ENCODE peak calls at places on chromosomes 6 and 20, in nine cellular contexts. T is CD8-positive, alpha-beta memory T cell; Q is left ventricle myocardium inferior; O is ascending aorta; L is adrenal gland; B is IMR-90; G is right cardiac atrium; H is mammary epithelial cell; A is lower lobe of right lung. D is an unnamed sample.

GRCh38 chr20:64239449-64240242 is 15.9 kb upstream of the PCMTD2 start:
- DNase-seq in T (no peak), Q (no peak), O (no peak), L (peak), B (no peak), G (no peak), H (no peak), A (peak), D (no peak)

GRCh38 chr6:114304304-114304887 is 38.4 kb downstream of the HS3ST5 start:
- DNase-seq in T (no peak), Q (no peak), O (no peak), L (no peak), B (peak), G (no peak), H (peak), A (no peak), D (no peak)

GRCh38 chr6:108742041-108742440 is 106.2 kb upstream of the ARMC2 start:
- DNase-seq in T (no peak), Q (no peak), O (no peak), L (no peak), B (no peak), G (no peak), H (no peak), A (no peak), D (no peak)

GRCh38 chr6:127968394-127968793 is 67.5 kb upstream of the THEMIS start:
- DNase-seq in T (no peak), Q (no peak), O (no peak), L (no peak), B (no peak), G (no peak), H (no peak), A (no peak), D (no peak)

GRCh38 chr6:113854531-113855499 is 2.3 kb upstream of the MARCKS start:
- DNase-seq in T (no peak), Q (peak), O (no peak), L (peak), B (peak), G (peak), H (peak), A (peak), D (peak)

GRCh38 chr6:137165375-137166246 is 7.8 kb downstream of the IL22RA2 start:
- DNase-seq in T (peak), Q (no peak), O (no peak), L (peak), B (no peak), G (no peak), H (peak), A (no peak), D (no peak)

GRCh38 chr6:37018152-37019064 is 13.0 kb downstream of the FGD2 start:
- DNase-seq in T (peak), Q (peak), O (peak), L (peak), B (peak), G (peak), H (peak), A (peak), D (peak)

GRCh38 chr6:6686748-6687601 is 98.5 kb downstream of the LY86 start:
- DNase-seq in T (no peak), Q (peak), O (peak), L (peak), B (no peak), G (peak), H (peak), A (peak), D (peak)

GRCh38 chr20:6582449-6582848 is 185.0 kb upstream of the BMP2 start:
- DNase-seq in T (no peak), Q (no peak), O (no peak), L (no peak), B (peak), G (no peak), H (peak), A (no peak), D (no peak)

GRCh38 chr20:13219327-13220193 is 1.5 kb upstream of the ISM1 start:
- DNase-seq in T (no peak), Q (no peak), O (no peak), L (no peak), B (no peak), G (no peak), H (no peak), A (no peak), D (no peak)

GRCh38 chr6:166104872-166105271 is 62.8 kb downstream of the TBXT start:
- DNase-seq in T (no peak), Q (no peak), O (no peak), L (no peak), B (no peak), G (no peak), H (no peak), A (no peak), D (no peak)

GRCh38 chr20:23100021-23100753 is 14.1 kb upstream of the CD93 start:
- DNase-seq in T (no peak), Q (no peak), O (peak), L (no peak), B (no peak), G (no peak), H (peak), A (no peak), D (peak)

GRCh38 chr6:42436825-42437224 is 14.9 kb downstream of the TRERF1 start:
- DNase-seq in T (no peak), Q (no peak), O (no peak), L (no peak), B (peak), G (no peak), H (no peak), A (no peak), D (no peak)

GRCh38 chr6:81228912-81229540 is 523.5 kb downstream of the TENT5A start:
- DNase-seq in T (no peak), Q (no peak), O (no peak), L (no peak), B (peak), G (no peak), H (no peak), A (no peak), D (no peak)

GRCh38 chr20:63544958-63545516 is 2.5 kb downstream of the SRMS start:
- DNase-seq in T (no peak), Q (no peak), O (no peak), L (no peak), B (no peak), G (no peak), H (peak), A (no peak), D (no peak)

GRCh38 chr20:22579119-22579427 is 5.3 kb downstream of the FOXA2 start:
- DNase-seq in T (no peak), Q (no peak), O (no peak), L (no peak), B (no peak), G (no peak), H (no peak), A (no peak), D (no peak)

GRCh38 chr6:134372603-134373281 is 54.8 kb upstream of the SGK1 start:
- DNase-seq in T (no peak), Q (peak), O (no peak), L (peak), B (peak), G (peak), H (no peak), A (peak), D (no peak)

GRCh38 chr6:52517502-52518278 is 59.2 kb downstream of the TRAM2 start:
- DNase-seq in T (no peak), Q (peak), O (peak), L (peak), B (peak), G (peak), H (peak), A (no peak), D (peak)

GRCh38 chr20:2822073-2822472 is 5.9 kb downstream of the TMEM239 start:
- DNase-seq in T (peak), Q (no peak), O (no peak), L (no peak), B (peak), G (no peak), H (no peak), A (no peak), D (peak)

GRCh38 chr20:37574199-37574890 is 46.7 kb upstream of the BLCAP start:
- DNase-seq in T (no peak), Q (no peak), O (no peak), L (peak), B (no peak), G (no peak), H (no peak), A (no peak), D (no peak)

GRCh38 chr6:44527191-44527960 is 139.9 kb downstream of the CDC5L start:
- DNase-seq in T (no peak), Q (no peak), O (no peak), L (no peak), B (no peak), G (no peak), H (no peak), A (no peak), D (no peak)

GRCh38 chr6:30005482-30005881 is 55.6 kb upstream of the POLR1H start:
- DNase-seq in T (no peak), Q (no peak), O (no peak), L (no peak), B (peak), G (no peak), H (no peak), A (no peak), D (peak)

GRCh38 chr20:35892871-35893270 is 61.4 kb downstream of the SCAND1 start:
- DNase-seq in T (no peak), Q (no peak), O (no peak), L (no peak), B (no peak), G (no peak), H (no peak), A (no peak), D (no peak)

GRCh38 chr20:64055893-64056638 is 6.6 kb upstream of the SOX18 start:
- DNase-seq in T (no peak), Q (peak), O (no peak), L (peak), B (peak), G (peak), H (no peak), A (peak), D (peak)

GRCh38 chr6:166678426-166678825 is 51.4 kb upstream of the RPS6KA2 start:
- DNase-seq in T (no peak), Q (no peak), O (no peak), L (no peak), B (peak), G (no peak), H (no peak), A (no peak), D (no peak)

GRCh38 chr6:108884211-108885059 is 36.2 kb downstream of the ARMC2 start:
- DNase-seq in T (no peak), Q (no peak), O (no peak), L (no peak), B (no peak), G (no peak), H (no peak), A (no peak), D (no peak)

GRCh38 chr6:34919651-34920050 is 30.6 kb downstream of the ANKS1A start:
- DNase-seq in T (no peak), Q (no peak), O (no peak), L (no peak), B (peak), G (no peak), H (no peak), A (no peak), D (no peak)

GRCh38 chr6:143896096-143896880 is 32.0 kb downstream of the ZC2HC1B start:
- DNase-seq in T (no peak), Q (no peak), O (no peak), L (no peak), B (no peak), G (no peak), H (peak), A (peak), D (no peak)

GRCh38 chr20:63702751-63703470 is 4.9 kb downstream of the ARFRP1 start:
- DNase-seq in T (no peak), Q (no peak), O (peak), L (no peak), B (no peak), G (no peak), H (no peak), A (no peak), D (no peak)

GRCh38 chr6:44655368-44656342 is 268.1 kb downstream of the CDC5L start:
- DNase-seq in T (peak), Q (peak), O (peak), L (peak), B (peak), G (peak), H (peak), A (peak), D (peak)

GRCh38 chr20:14336667-14337066 is 745 bp downstream of the FLRT3 start:
- DNase-seq in T (no peak), Q (no peak), O (no peak), L (no peak), B (peak), G (no peak), H (peak), A (no peak), D (peak)
- H3K27ac ChIP-seq in T (no peak), Q (no peak), O (no peak), L (no peak), B (peak), G (no peak), H (peak), A (peak), D (peak)

DNA sequence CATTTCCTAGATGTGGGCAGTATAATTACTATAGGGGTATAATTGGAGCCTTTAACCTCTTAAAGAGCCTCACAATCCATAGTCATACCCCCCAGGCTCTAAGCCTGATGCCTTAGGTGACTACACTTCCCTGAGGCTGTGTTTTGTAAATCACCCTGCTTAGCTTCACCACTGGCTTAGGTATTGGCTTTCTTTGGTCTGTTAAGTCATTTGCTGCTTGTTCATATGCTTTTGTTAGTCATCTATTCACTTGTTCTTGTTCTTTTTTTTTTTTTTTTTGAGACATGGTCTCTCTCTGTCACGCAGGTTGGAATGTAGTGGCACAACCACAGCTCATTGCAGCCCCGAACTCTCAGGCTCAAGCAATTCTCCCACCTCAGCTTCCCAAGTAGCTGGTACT is 26.7 kb downstream of the KAT14 start:
- DNase-seq in T (no peak), Q (no peak), O (no peak), L (no peak), B (peak), G (no peak), H (peak), A (no peak), D (no peak)
- H3K27ac ChIP-seq in T (no peak), Q (no peak), O (no peak), L (no peak), B (no peak), G (no peak), H (peak), A (no peak), D (no peak)

DNA sequence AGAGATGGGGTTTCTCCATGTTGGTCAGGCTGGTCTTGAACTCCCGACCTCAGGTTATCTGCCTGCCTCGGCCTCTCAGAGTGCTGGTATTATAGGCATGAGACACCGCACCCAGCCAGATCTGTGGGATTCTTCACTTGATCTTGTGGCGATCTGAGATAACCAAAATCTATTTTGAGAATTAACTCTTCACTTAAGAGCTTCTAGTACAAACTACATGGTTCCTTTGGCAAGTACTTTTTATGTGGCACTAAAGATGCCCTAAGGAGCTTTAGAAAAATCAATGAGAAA is 37.8 kb upstream of the TFB1M start:
- DNase-seq in T (no peak), Q (no peak), O (no peak), L (no peak), B (no peak), G (no peak), H (no peak), A (no peak), D (no peak)
- H3K27ac ChIP-seq in T (no peak), Q (no peak), O (no peak), L (no peak), B (no peak), G (no peak), H (no peak), A (no peak), D (no peak)

DNA sequence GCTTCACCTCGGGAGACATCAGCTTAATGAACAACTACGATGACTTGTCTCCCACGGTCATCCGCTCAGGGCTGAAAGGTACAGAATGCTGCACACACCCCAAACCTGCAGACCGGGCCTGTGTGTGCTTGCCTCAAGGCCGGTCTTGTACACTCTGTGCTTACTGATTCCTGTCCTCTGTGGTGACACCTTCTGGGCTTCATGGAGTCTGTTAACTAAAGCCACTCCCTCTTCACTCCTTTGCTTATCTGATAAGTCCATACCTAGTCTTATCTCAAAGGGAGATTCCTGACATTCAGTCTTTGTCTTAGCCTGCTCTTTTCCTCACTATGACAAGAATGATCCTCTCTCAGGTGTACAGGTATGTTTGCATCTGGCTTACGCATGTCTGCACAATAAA is 107.7 kb upstream of the TMEM181 start:
- DNase-seq in T (no peak), Q (no peak), O (no peak), L (no peak), B (no peak), G (no peak), H (peak), A (no peak), D (no peak)
- H3K27ac ChIP-seq in T (no peak), Q (no peak), O (no peak), L (no peak), B (no peak), G (no peak), H (no peak), A (no peak), D (no peak)

DNA sequence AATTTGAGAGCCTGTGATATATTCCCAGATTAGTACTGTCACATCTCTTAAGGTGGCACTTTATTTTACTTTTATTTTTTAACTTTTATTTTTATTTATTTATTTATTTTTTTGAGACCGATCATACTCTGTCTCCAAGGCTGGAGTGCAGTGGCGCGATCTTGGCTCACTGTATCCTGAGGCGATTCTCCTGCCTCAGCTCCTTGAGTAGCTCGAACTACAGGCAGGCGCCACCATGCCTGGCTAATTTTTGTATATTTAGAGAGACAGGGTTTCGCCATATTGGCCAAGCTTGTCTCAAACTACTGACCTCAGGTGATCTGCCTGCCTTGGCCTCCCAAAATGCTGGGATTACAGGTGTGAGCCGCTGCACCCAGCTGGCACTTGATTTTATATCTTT is 232.9 kb downstream of the SOX4 start:
- DNase-seq in T (no peak), Q (no peak), O (no peak), L (no peak), B (no peak), G (no peak), H (no peak), A (no peak), D (no peak)
- H3K27ac ChIP-seq in T (no peak), Q (no peak), O (no peak), L (no peak), B (no peak), G (no peak), H (no peak), A (no peak), D (no peak)